ENCODE peak calls at places on chromosomes 13 and 19, in seven cellular contexts. One of them, this sample, is unnamed.

GRCh38 chr19:9827325-9828238 is at the start of gene UBL5:
- DNase-seq in cardiac fibroblast: peak; percentile 83
- DNase-seq in upper lobe of left lung: peak; percentile 88
- DNase-seq in neural progenitor cell: peak; percentile 94
- DNase-seq in fibroblast of mammary gland: peak; percentile 82
- DNase-seq in heart left ventricle: peak; percentile 90
- DNase-seq in heart right ventricle: peak; percentile 82
- DNase-seq in this sample: peak; percentile 20

GRCh38 chr19:57068921-57069697 is 50.7 kb upstream of the USP29 start:
- DNase-seq in cardiac fibroblast: no peak
- DNase-seq in upper lobe of left lung: no peak
- DNase-seq in neural progenitor cell: no peak
- DNase-seq in fibroblast of mammary gland: no peak
- DNase-seq in heart left ventricle: no peak
- DNase-seq in heart right ventricle: no peak
- DNase-seq in this sample: no peak

GRCh38 chr13:107907065-107907464 is 308.3 kb downstream of the LIG4 start:
- DNase-seq in cardiac fibroblast: no peak
- DNase-seq in upper lobe of left lung: no peak
- DNase-seq in neural progenitor cell: no peak
- DNase-seq in fibroblast of mammary gland: no peak
- DNase-seq in heart left ventricle: no peak
- DNase-seq in heart right ventricle: no peak
- DNase-seq in this sample: no peak

GRCh38 chr13:66665991-66666390 is 564.1 kb downstream of the PCDH9 start:
- DNase-seq in cardiac fibroblast: peak; percentile 83
- DNase-seq in upper lobe of left lung: peak; percentile 2
- DNase-seq in neural progenitor cell: peak; percentile 85
- DNase-seq in fibroblast of mammary gland: peak; percentile 77
- DNase-seq in heart left ventricle: no peak
- DNase-seq in heart right ventricle: no peak
- DNase-seq in this sample: peak; percentile 24

GRCh38 chr19:10091892-10092641 is 6.0 kb downstream of the SHFL start:
- DNase-seq in cardiac fibroblast: no peak
- DNase-seq in upper lobe of left lung: no peak
- DNase-seq in neural progenitor cell: no peak
- DNase-seq in fibroblast of mammary gland: no peak
- DNase-seq in heart left ventricle: no peak
- DNase-seq in heart right ventricle: no peak
- DNase-seq in this sample: no peak

GRCh38 chr19:4660181-4660791 is 9.9 kb downstream of the MYDGF start:
- DNase-seq in cardiac fibroblast: no peak
- DNase-seq in upper lobe of left lung: peak; percentile 51
- DNase-seq in neural progenitor cell: peak; percentile 58
- DNase-seq in fibroblast of mammary gland: no peak
- DNase-seq in heart left ventricle: peak; percentile 56
- DNase-seq in heart right ventricle: no peak
- DNase-seq in this sample: no peak

GRCh38 chr19:48608798-48609263 is 2.3 kb downstream of the SPACA4 start:
- DNase-seq in cardiac fibroblast: peak; percentile 63
- DNase-seq in upper lobe of left lung: no peak
- DNase-seq in neural progenitor cell: peak; percentile 68
- DNase-seq in fibroblast of mammary gland: peak; percentile 48
- DNase-seq in heart left ventricle: no peak
- DNase-seq in heart right ventricle: no peak
- DNase-seq in this sample: no peak

GRCh38 chr13:34114581-34114980 is 296.6 kb downstream of the RFC3 start:
- DNase-seq in cardiac fibroblast: no peak
- DNase-seq in upper lobe of left lung: no peak
- DNase-seq in neural progenitor cell: no peak
- DNase-seq in fibroblast of mammary gland: no peak
- DNase-seq in heart left ventricle: no peak
- DNase-seq in heart right ventricle: no peak
- DNase-seq in this sample: no peak

GRCh38 chr13:31322025-31322424 is 122.2 kb downstream of the B3GLCT start:
- DNase-seq in cardiac fibroblast: peak; percentile 94
- DNase-seq in upper lobe of left lung: no peak
- DNase-seq in neural progenitor cell: no peak
- DNase-seq in fibroblast of mammary gland: peak; percentile 91
- DNase-seq in heart left ventricle: peak; percentile 57
- DNase-seq in heart right ventricle: no peak
- DNase-seq in this sample: no peak

GRCh38 chr19:21586341-21587116 is 81.1 kb downstream of the ZNF429 start:
- DNase-seq in cardiac fibroblast: no peak
- DNase-seq in upper lobe of left lung: peak; percentile 90
- DNase-seq in neural progenitor cell: peak; percentile 41
- DNase-seq in fibroblast of mammary gland: no peak
- DNase-seq in heart left ventricle: peak; percentile 55
- DNase-seq in heart right ventricle: peak; percentile 51
- DNase-seq in this sample: no peak

GRCh38 chr19:947707-948533 is 22.1 kb downstream of the ARID3A start:
- DNase-seq in cardiac fibroblast: no peak
- DNase-seq in upper lobe of left lung: peak; percentile 86
- DNase-seq in neural progenitor cell: no peak
- DNase-seq in fibroblast of mammary gland: no peak
- DNase-seq in heart left ventricle: peak; percentile 88
- DNase-seq in heart right ventricle: peak; percentile 59
- DNase-seq in this sample: no peak

GRCh38 chr19:1945899-1946298 is 4.9 kb downstream of the CSNK1G2 start:
- DNase-seq in cardiac fibroblast: peak; percentile 22
- DNase-seq in upper lobe of left lung: peak; percentile 66
- DNase-seq in neural progenitor cell: peak; percentile 84
- DNase-seq in fibroblast of mammary gland: peak; percentile 49
- DNase-seq in heart left ventricle: no peak
- DNase-seq in heart right ventricle: no peak
- DNase-seq in this sample: no peak

GRCh38 chr19:12331211-12331941 is 2.1 kb downstream of the ZNF563 start:
- DNase-seq in cardiac fibroblast: no peak
- DNase-seq in upper lobe of left lung: no peak
- DNase-seq in neural progenitor cell: peak; percentile 13
- DNase-seq in fibroblast of mammary gland: no peak
- DNase-seq in heart left ventricle: peak; percentile 27
- DNase-seq in heart right ventricle: no peak
- DNase-seq in this sample: no peak

GRCh38 chr13:44972956-44973581 is 16.2 kb downstream of the NUFIP1 start:
- DNase-seq in cardiac fibroblast: peak; percentile 62
- DNase-seq in upper lobe of left lung: no peak
- DNase-seq in neural progenitor cell: peak; percentile 32
- DNase-seq in fibroblast of mammary gland: peak; percentile 50
- DNase-seq in heart left ventricle: no peak
- DNase-seq in heart right ventricle: no peak
- DNase-seq in this sample: no peak

GRCh38 chr19:38665950-38666661 is 18.7 kb downstream of the ACTN4 start:
- DNase-seq in cardiac fibroblast: peak; percentile 67
- DNase-seq in upper lobe of left lung: peak; percentile 63
- DNase-seq in neural progenitor cell: peak; percentile 85
- DNase-seq in fibroblast of mammary gland: no peak
- DNase-seq in heart left ventricle: peak; percentile 82
- DNase-seq in heart right ventricle: peak; percentile 55
- DNase-seq in this sample: peak; percentile 65

GRCh38 chr19:6228523-6229215 is 51.1 kb downstream of the MLLT1 start:
- DNase-seq in cardiac fibroblast: no peak
- DNase-seq in upper lobe of left lung: peak; percentile 59
- DNase-seq in neural progenitor cell: peak; percentile 63
- DNase-seq in fibroblast of mammary gland: no peak
- DNase-seq in heart left ventricle: no peak
- DNase-seq in heart right ventricle: peak; percentile 21
- DNase-seq in this sample: no peak

GRCh38 chr13:110415669-110416068 is 108.6 kb downstream of the COL4A2 start:
- DNase-seq in cardiac fibroblast: peak; percentile 59
- DNase-seq in upper lobe of left lung: no peak
- DNase-seq in neural progenitor cell: no peak
- DNase-seq in fibroblast of mammary gland: peak; percentile 62
- DNase-seq in heart left ventricle: no peak
- DNase-seq in heart right ventricle: no peak
- DNase-seq in this sample: no peak
- TF ChIP-seq CTCF in cardiac fibroblast: no peak
- TF ChIP-seq CTCF in upper lobe of left lung: no peak
- TF ChIP-seq CTCF in neural progenitor cell: no peak
- TF ChIP-seq CTCF in fibroblast of mammary gland: no peak
- TF ChIP-seq CTCF in heart left ventricle: no peak
- TF ChIP-seq CTCF in heart right ventricle: no peak
- TF ChIP-seq CTCF in this sample: no peak

GRCh38 chr13:22162889-22163288 is 492.0 kb downstream of the FGF9 start:
- DNase-seq in cardiac fibroblast: no peak
- DNase-seq in upper lobe of left lung: no peak
- DNase-seq in neural progenitor cell: no peak
- DNase-seq in fibroblast of mammary gland: no peak
- DNase-seq in heart left ventricle: no peak
- DNase-seq in heart right ventricle: no peak
- DNase-seq in this sample: no peak
- H3K4me3 ChIP-seq in cardiac fibroblast: no peak overlapping the region
- H3K4me3 ChIP-seq in upper lobe of left lung: no peak overlapping the region
- H3K4me3 ChIP-seq in neural progenitor cell: no peak overlapping the region
- H3K4me3 ChIP-seq in fibroblast of mammary gland: no peak overlapping the region
- H3K4me3 ChIP-seq in heart left ventricle: no peak overlapping the region
- H3K4me3 ChIP-seq in heart right ventricle: no peak overlapping the region
- H3K4me3 ChIP-seq in this sample: no peak overlapping the region

GRCh38 chr13:113832204-113832603 is 31.7 kb downstream of the GAS6 start:
- DNase-seq in cardiac fibroblast: no peak
- DNase-seq in upper lobe of left lung: peak; percentile 76
- DNase-seq in neural progenitor cell: no peak
- DNase-seq in fibroblast of mammary gland: no peak
- DNase-seq in heart left ventricle: no peak
- DNase-seq in heart right ventricle: no peak
- DNase-seq in this sample: no peak
- TF ChIP-seq CTCF in cardiac fibroblast: no peak
- TF ChIP-seq CTCF in upper lobe of left lung: no peak
- TF ChIP-seq CTCF in neural progenitor cell: no peak
- TF ChIP-seq CTCF in fibroblast of mammary gland: no peak
- TF ChIP-seq CTCF in heart left ventricle: no peak
- TF ChIP-seq CTCF in heart right ventricle: no peak
- TF ChIP-seq CTCF in this sample: no peak

GRCh38 chr13:46665243-46665629 is 112.3 kb downstream of the LRCH1 start:
- DNase-seq in cardiac fibroblast: no peak
- DNase-seq in upper lobe of left lung: no peak
- DNase-seq in neural progenitor cell: no peak
- DNase-seq in fibroblast of mammary gland: no peak
- DNase-seq in heart left ventricle: no peak
- DNase-seq in heart right ventricle: no peak
- DNase-seq in this sample: no peak

GRCh38 chr13:46662690-46663089 is 109.7 kb downstream of the LRCH1 start:
- DNase-seq in cardiac fibroblast: no peak
- DNase-seq in upper lobe of left lung: no peak
- DNase-seq in neural progenitor cell: no peak
- DNase-seq in fibroblast of mammary gland: no peak
- DNase-seq in heart left ventricle: no peak
- DNase-seq in heart right ventricle: no peak
- DNase-seq in this sample: no peak

GRCh38 chr13:46663216-46663615 is 110.2 kb downstream of the LRCH1 start:
- DNase-seq in cardiac fibroblast: no peak
- DNase-seq in upper lobe of left lung: no peak
- DNase-seq in neural progenitor cell: no peak
- DNase-seq in fibroblast of mammary gland: no peak
- DNase-seq in heart left ventricle: no peak
- DNase-seq in heart right ventricle: no peak
- DNase-seq in this sample: no peak

GRCh38 chr13:46664195-46664594 is 111.2 kb downstream of the LRCH1 start:
- DNase-seq in cardiac fibroblast: no peak
- DNase-seq in upper lobe of left lung: no peak
- DNase-seq in neural progenitor cell: no peak
- DNase-seq in fibroblast of mammary gland: no peak
- DNase-seq in heart left ventricle: no peak
- DNase-seq in heart right ventricle: no peak
- DNase-seq in this sample: no peak

DNA sequence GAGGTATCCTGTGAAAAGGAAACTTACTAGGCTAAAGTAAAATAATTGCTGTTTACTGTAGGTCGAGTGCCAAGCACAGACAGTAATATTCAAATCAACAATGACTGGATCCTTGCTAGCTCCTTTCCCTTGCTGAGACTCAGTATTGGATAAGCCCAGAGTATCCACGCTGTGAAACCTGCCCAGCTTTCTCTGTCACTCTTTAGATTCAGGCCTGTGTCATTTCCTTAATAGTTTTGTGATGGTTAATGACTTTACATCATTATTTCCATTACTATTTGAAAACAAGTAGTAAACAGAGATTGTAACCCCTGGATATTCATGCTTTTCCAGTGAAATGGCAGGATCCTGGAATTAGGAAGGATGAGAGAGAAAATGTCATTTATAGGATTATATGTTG is 110.7 kb downstream of the LRCH1 start:
- DNase-seq in cardiac fibroblast: peak; percentile 35
- DNase-seq in upper lobe of left lung: no peak
- DNase-seq in neural progenitor cell: no peak
- DNase-seq in fibroblast of mammary gland: no peak
- DNase-seq in heart left ventricle: no peak
- DNase-seq in heart right ventricle: no peak
- DNase-seq in this sample: no peak
- H3K4me3 ChIP-seq in cardiac fibroblast: no peak overlapping the region
- H3K4me3 ChIP-seq in upper lobe of left lung: no peak overlapping the region
- H3K4me3 ChIP-seq in neural progenitor cell: no peak overlapping the region
- H3K4me3 ChIP-seq in fibroblast of mammary gland: no peak overlapping the region
- H3K4me3 ChIP-seq in heart left ventricle: no peak overlapping the region
- H3K4me3 ChIP-seq in heart right ventricle: no peak overlapping the region
- H3K4me3 ChIP-seq in this sample: no peak overlapping the region

GRCh38 chr13:40993987-40994386 is 25.1 kb downstream of the ELF1 start:
- DNase-seq in cardiac fibroblast: no peak
- DNase-seq in upper lobe of left lung: no peak
- DNase-seq in neural progenitor cell: no peak
- DNase-seq in fibroblast of mammary gland: no peak
- DNase-seq in heart left ventricle: no peak
- DNase-seq in heart right ventricle: no peak
- DNase-seq in this sample: no peak
- TF ChIP-seq CTCF in cardiac fibroblast: no peak
- TF ChIP-seq CTCF in upper lobe of left lung: no peak
- TF ChIP-seq CTCF in neural progenitor cell: no peak
- TF ChIP-seq CTCF in fibroblast of mammary gland: no peak
- TF ChIP-seq CTCF in heart left ventricle: no peak
- TF ChIP-seq CTCF in heart right ventricle: no peak
- TF ChIP-seq CTCF in this sample: no peak

GRCh38 chr13:23966221-23966690 is 69.0 kb upstream of the C1QTNF9B start:
- DNase-seq in cardiac fibroblast: no peak
- DNase-seq in upper lobe of left lung: no peak
- DNase-seq in neural progenitor cell: no peak
- DNase-seq in fibroblast of mammary gland: no peak
- DNase-seq in heart left ventricle: no peak
- DNase-seq in heart right ventricle: no peak
- DNase-seq in this sample: no peak
- H3K4me3 ChIP-seq in cardiac fibroblast: no peak overlapping the region
- H3K4me3 ChIP-seq in upper lobe of left lung: no peak overlapping the region
- H3K4me3 ChIP-seq in neural progenitor cell: no peak overlapping the region
- H3K4me3 ChIP-seq in fibroblast of mammary gland: no peak overlapping the region
- H3K4me3 ChIP-seq in heart left ventricle: peak overlapping the region; percentile 11
- H3K4me3 ChIP-seq in heart right ventricle: peak overlapping the region; percentile 30
- H3K4me3 ChIP-seq in this sample: no peak overlapping the region

DNA sequence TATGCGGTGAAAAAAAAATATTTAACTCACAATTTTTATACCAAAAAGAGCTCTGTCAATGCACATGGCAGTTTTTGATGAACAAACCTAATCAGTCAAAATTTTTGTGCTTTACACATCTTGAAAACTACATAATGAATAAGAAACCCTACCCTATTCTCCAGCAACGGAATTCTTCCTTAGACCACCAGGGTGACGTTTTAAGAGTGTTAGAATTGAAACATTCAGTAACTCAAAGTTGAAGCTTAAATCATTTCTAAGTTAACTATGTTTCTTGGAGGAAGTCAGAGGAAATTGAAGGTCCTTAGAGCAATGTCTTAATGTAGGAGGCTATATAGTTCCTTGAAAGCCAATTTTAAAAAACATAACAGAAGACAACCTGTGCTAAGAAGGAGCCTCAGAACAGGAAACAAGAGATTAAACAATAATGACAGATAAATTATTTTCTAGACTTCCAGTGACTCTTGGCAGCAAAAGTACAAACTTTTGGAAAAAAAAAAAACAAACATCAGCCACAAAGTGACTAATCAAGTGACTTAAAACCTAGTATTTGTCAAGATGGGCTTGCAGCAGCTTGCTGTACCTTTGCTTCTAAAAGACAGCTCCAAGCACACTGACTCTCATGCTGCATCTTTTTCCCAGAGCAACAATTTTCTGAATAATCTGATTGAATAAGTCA is 6.2 kb downstream of the SPRY2 start:
- DNase-seq in cardiac fibroblast: peak; percentile 69
- DNase-seq in upper lobe of left lung: no peak
- DNase-seq in neural progenitor cell: no peak
- DNase-seq in fibroblast of mammary gland: peak; percentile 72
- DNase-seq in heart left ventricle: no peak
- DNase-seq in heart right ventricle: no peak
- DNase-seq in this sample: no peak
- TF ChIP-seq CTCF in cardiac fibroblast: peak; percentile 1
- TF ChIP-seq CTCF in upper lobe of left lung: no peak
- TF ChIP-seq CTCF in neural progenitor cell: peak; percentile 14
- TF ChIP-seq CTCF in fibroblast of mammary gland: no peak
- TF ChIP-seq CTCF in heart left ventricle: no peak
- TF ChIP-seq CTCF in heart right ventricle: no peak
- TF ChIP-seq CTCF in this sample: no peak